ENCODE peak calls at places on chromosomes 12 and 14, in five cellular contexts. O is K562, T is stomach, F is upper lobe of left lung, Y is HepG2. L is an unnamed sample.

GRCh38 chr12:121300083-121300819 is 3.7 kb upstream of the CAMKK2 start:
- DNase-seq in O (no peak), F (no peak), Y (no peak), T (no peak), L (no peak)

GRCh38 chr14:74517731-74518130 is 24.2 kb downstream of the ISCA2 start:
- DNase-seq in T (no peak), O (no peak), Y (no peak), F (no peak), L (no peak)

GRCh38 chr14:74951443-74952194 is 3.8 kb downstream of the PGF start:
- DNase-seq in T (no peak), O (no peak), Y (no peak), F (peak; percentile 49), L (no peak)

GRCh38 chr14:32330356-32331226 is 1.5 kb downstream of the AKAP6 start:
- DNase-seq in F (no peak), Y (no peak), O (peak; percentile 20), T (no peak), L (no peak)

GRCh38 chr14:98958048-98959031 is 313.7 kb downstream of the BCL11B start:
- DNase-seq in O (no peak), F (no peak), Y (no peak), T (no peak), L (peak; percentile 70)

GRCh38 chr12:110269622-110270124 is 11.4 kb upstream of the ATP2A2 start:
- DNase-seq in F (no peak), Y (no peak), T (no peak), O (peak; percentile 84), L (no peak)

GRCh38 chr14:99378782-99379214 is 101.9 kb downstream of the SETD3 start:
- DNase-seq in T (no peak), F (peak; percentile 50), Y (no peak), O (peak; percentile 27), L (no peak)

GRCh38 chr14:68458840-68459469 is 333.9 kb downstream of the ZFP36L1 start:
- DNase-seq in O (no peak), F (no peak), Y (peak; percentile 95), T (peak; percentile 72), L (no peak)

GRCh38 chr12:19869413-19869812 is 430.1 kb downstream of the AEBP2 start:
- DNase-seq in F (no peak), O (no peak), Y (no peak), T (no peak), L (no peak)

GRCh38 chr12:88579572-88579940 is 715 bp downstream of the KITLG start:
- DNase-seq in O (no peak), F (peak; percentile 88), T (peak; percentile 68), Y (no peak), L (no peak)

GRCh38 chr12:19273482-19274330 is 144.2 kb downstream of the PLEKHA5 start:
- DNase-seq in F (no peak), O (peak; percentile 55), T (peak; percentile 67), Y (peak; percentile 56), L (no peak)

GRCh38 chr12:54526800-54527630 is 22.4 kb upstream of the PDE1B start:
- DNase-seq in Y (peak; percentile 23), T (peak; percentile 39), O (peak; percentile 76), F (no peak), L (no peak)

GRCh38 chr12:120055231-120055630 is 61.3 kb downstream of the RAB35 start:
- DNase-seq in O (no peak), F (no peak), T (no peak), Y (no peak), L (no peak)

GRCh38 chr12:132393245-132393795 is 63.9 kb upstream of the GALNT9 start:
- DNase-seq in T (no peak), Y (peak; percentile 20), F (peak; percentile 27), O (peak; percentile 51), L (no peak)

GRCh38 chr12:58313091-58313855 is 371.9 kb downstream of the ATP23 start:
- DNase-seq in O (no peak), T (no peak), F (no peak), Y (no peak), L (no peak)

GRCh38 chr12:28500373-28501024 is 310.2 kb downstream of the CCDC91 start:
- DNase-seq in T (no peak), O (no peak), F (no peak), Y (no peak), L (no peak)

GRCh38 chr12:110791589-110791988 is 48.9 kb upstream of the PPP1CC start:
- DNase-seq in F (no peak), Y (no peak), O (no peak), T (no peak), L (no peak)

GRCh38 chr14:83425138-83425537 is 1891.5 kb upstream of the SEL1L start:
- DNase-seq in Y (no peak), O (no peak), T (no peak), F (no peak), L (no peak)

GRCh38 chr14:54440870-54441868 is at the start of gene CNIH1:
- DNase-seq in T (peak; percentile 93), O (peak; percentile 91), Y (peak; percentile 84), F (peak; percentile 99), L (peak; percentile 97)

GRCh38 chr12:64085996-64086395 is 136.1 kb downstream of the KICS2 start:
- DNase-seq in O (no peak), T (no peak), F (no peak), Y (no peak), L (no peak)

GRCh38 chr14:102882233-102882906 is 40.1 kb upstream of the AMN start:
- DNase-seq in F (no peak), O (no peak), T (no peak), Y (no peak), L (no peak)

GRCh38 chr14:74392616-74393570 is 33.1 kb downstream of the SYNDIG1L start:
- DNase-seq in O (peak; percentile 2), T (no peak), Y (no peak), F (no peak), L (no peak)

GRCh38 chr14:104385189-104386135 is 194.1 kb upstream of the C14orf180 start:
- DNase-seq in T (no peak), O (no peak), Y (no peak), F (peak; percentile 63), L (no peak)

GRCh38 chr14:105064721-105065143 is 498 bp downstream of the GPR132 start:
- DNase-seq in T (no peak), Y (peak; percentile 36), F (peak; percentile 76), O (no peak), L (no peak)

GRCh38 chr12:47767197-47767724 is 5.8 kb upstream of the SLC48A1 start:
- DNase-seq in F (no peak), O (peak; percentile 79), T (peak; percentile 67), Y (peak; percentile 53), L (no peak)

DNA sequence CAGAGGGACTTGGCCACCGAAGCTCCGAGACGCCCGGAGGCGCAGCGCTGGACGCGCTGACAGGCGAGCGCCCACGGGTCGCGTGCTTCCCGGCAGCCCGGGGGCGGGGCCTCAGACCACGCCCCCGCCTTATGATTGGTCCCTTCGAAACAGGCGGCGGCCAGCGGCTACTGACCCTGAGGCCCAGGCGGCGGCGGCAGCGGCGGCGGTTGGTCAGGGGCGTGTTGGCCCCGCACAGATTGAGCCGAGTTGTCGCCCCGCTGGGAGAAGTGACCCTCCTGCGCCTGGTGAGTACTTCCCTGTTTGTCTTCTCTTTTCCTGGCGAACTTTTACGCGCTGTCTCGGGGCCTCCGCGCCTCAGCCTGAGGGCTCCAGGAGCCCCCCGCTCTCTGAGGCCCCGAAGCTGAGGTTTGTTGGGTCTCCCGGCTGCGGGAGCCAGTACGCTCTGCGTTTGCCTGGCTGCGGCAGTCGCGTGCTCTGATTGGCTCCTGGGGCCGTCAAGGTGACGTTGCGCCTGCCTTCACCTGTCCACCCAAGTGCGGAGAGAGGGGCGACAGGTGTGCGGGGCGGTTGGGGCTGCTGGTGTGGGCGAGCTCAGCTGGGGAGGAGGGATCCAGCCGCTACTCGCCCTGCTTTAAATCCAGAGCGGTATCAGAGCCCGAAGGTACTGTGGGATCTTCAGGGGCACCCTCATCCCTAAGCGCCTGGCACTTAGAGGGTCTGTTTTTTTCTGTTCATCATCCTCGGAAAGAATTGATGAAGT is at the start of gene GAS2L3:
- DNase-seq in F (peak; percentile 98), O (peak; percentile 84), Y (peak; percentile 83), T (peak; percentile 91), L (peak; percentile 95)
- TF ChIP-seq POLR2AphosphoS5 in F (peak; percentile 20), O (no peak), Y (peak; percentile 71), T (peak; percentile 25), L (peak; percentile 75)

GRCh38 chr12:1931642-1932041 is 13.2 kb upstream of the CACNA2D4 start:
- DNase-seq in F (no peak), T (no peak), Y (no peak), O (no peak), L (no peak)

GRCh38 chr12:1934068-1934467 is 15.6 kb upstream of the CACNA2D4 start:
- DNase-seq in T (no peak), O (no peak), Y (no peak), F (no peak), L (no peak)

GRCh38 chr12:1933342-1933992 is 15.0 kb upstream of the CACNA2D4 start:
- DNase-seq in Y (no peak), F (peak; percentile 57), T (peak; percentile 8), O (no peak), L (no peak)

GRCh38 chr12:1930816-1931597 is 12.6 kb upstream of the CACNA2D4 start:
- DNase-seq in O (no peak), T (peak; percentile 15), Y (no peak), F (peak; percentile 55), L (no peak)

DNA sequence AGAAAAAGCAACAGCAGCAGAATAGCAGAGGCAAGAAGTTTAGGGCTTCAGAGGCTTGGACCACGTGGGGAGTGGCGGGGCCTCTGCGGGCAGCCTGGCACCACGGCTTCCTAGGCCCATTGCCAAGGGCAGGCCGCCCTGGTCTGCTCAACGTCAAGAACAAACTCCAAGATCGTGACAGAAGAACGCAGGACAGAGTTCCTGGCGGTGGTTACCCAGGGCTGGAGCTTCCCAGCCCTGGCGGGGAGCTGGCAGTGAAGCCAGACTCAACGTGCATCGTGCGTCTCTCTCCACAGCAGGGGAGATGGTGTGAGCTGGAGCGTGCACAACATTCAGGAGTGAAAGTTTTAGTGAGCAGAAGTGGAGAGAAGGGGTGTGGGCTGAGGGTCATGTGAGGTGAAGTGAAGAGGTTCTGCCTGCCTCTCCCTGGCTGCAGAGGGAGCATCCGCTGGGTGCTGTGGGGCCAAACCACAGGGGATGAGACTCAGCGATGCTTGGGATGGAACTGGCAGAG is 13.9 kb upstream of the CACNA2D4 start:
- DNase-seq in T (peak; percentile 81), O (no peak), Y (no peak), F (peak; percentile 66), L (no peak)
- H3K27ac ChIP-seq in T (no peak overlapping the region), O (no peak overlapping the region), Y (no peak overlapping the region), F (no peak overlapping the region), L (peak overlapping the region; percentile 28)

DNA sequence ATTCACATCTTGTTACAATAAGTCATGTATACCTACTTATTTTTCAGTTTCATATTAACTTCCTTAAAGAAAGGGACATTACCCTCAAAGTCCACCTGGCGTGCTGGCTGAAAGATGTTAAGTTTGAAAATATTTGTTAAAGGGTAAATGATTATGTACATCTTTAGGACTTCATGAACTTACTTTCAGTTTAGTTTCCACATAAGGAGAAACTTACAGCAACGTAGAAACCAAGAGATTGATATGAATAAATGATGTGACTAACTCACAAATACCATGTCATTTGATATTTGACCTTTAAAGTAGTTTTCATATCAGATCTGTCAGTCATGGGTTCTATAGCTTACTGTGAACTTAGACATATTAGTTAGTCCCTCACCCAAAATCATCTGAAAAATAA is 2.1 kb upstream of the CLEC2D start:
- DNase-seq in T (no peak), Y (no peak), F (no peak), O (no peak), L (no peak)
- TF ChIP-seq EP300 in T (no peak), Y (no peak), F (no peak), O (no peak), L (no peak)

DNA sequence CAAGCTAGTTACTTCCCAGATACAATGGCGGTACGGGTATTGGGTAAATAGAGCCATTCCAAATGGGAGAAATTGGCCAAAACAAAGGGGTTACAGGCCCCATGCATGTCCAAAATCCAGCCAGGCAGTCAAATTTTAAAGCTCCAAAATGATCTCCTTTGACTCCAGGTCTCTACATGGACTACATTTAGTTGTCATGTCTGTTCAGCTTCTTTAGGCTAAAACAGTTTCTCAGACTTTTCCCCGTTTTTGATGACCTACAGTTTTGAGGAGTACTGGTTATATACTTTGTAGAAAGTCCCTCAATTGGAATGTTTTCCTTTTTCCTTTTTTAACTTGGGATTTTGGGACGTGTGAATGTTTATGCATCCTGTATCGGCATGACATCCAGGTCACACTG is 4.7 kb downstream of the NT5DC3 start:
- DNase-seq in O (no peak), Y (no peak), F (no peak), T (no peak), L (no peak)
- TF ChIP-seq POLR2AphosphoS5 in O (no peak), Y (no peak), F (no peak), T (no peak), L (peak; percentile 42)